ENCODE peak calls at places on chromosomes 16 and 17, in nine cellular contexts. X is AG04450, Z is T-helper 17 cell, O is cardiac fibroblast, U is ureter, F is astrocyte of the spinal cord, W is uterus, K is KG1, P is type B pancreatic cell. S is an unnamed sample.

GRCh38 chr17:52827526-52827925 is 669.0 kb upstream of the CA10 start:
- DNase-seq in X (no peak), Z (no peak), O (no peak), U (no peak), F (no peak), W (no peak), K (no peak), P (no peak), S (no peak)

GRCh38 chr17:74432484-74433391 is 850 bp downstream of the GPRC5C start:
- DNase-seq in X (no peak), Z (no peak), O (no peak), U (no peak), F (no peak), W (no peak), K (no peak), P (no peak), S (no peak)

GRCh38 chr16:26510924-26511323 is 555.8 kb upstream of the C16orf82 start:
- DNase-seq in X (no peak), Z (no peak), O (no peak), U (no peak), F (no peak), W (no peak), K (no peak), P (no peak), S (no peak)

GRCh38 chr17:7780736-7781135 is 53.3 kb upstream of the KDM6B start:
- DNase-seq in X (no peak), Z (no peak), O (no peak), U (no peak), F (no peak), W (no peak), K (no peak), P (no peak), S (no peak)

GRCh38 chr17:36934759-36935630 is 2.3 kb upstream of the LHX1 start:
- DNase-seq in X (no peak), Z (no peak), O (no peak), U (no peak), F (no peak), W (no peak), K (no peak), P (no peak), S (no peak)

GRCh38 chr17:21041753-21042433 is 918 bp downstream of the USP22 start:
- DNase-seq in X (no peak), Z (peak; percentile 60), O (peak; percentile 91), U (peak; percentile 89), F (peak; percentile 79), W (peak; percentile 83), K (no peak), P (peak; percentile 79), S (peak; percentile 47)

GRCh38 chr16:77833906-77834599 is 45.7 kb downstream of the VAT1L start:
- DNase-seq in X (peak; percentile 54), Z (no peak), O (peak; percentile 85), U (no peak), F (peak; percentile 83), W (no peak), K (no peak), P (no peak), S (no peak)

GRCh38 chr16:83653785-83654184 is 154.0 kb upstream of the HSBP1 start:
- DNase-seq in X (no peak), Z (no peak), O (peak; percentile 28), U (no peak), F (peak; percentile 28), W (no peak), K (no peak), P (no peak), S (no peak)

GRCh38 chr17:37117743-37118142 is 169.0 kb downstream of the AATF start:
- DNase-seq in X (no peak), Z (no peak), O (no peak), U (no peak), F (no peak), W (no peak), K (no peak), P (no peak), S (no peak)

GRCh38 chr17:1019451-1019850 is 22.5 kb downstream of the TIMM22 start:
- DNase-seq in X (no peak), Z (no peak), O (peak; percentile 23), U (no peak), F (no peak), W (no peak), K (no peak), P (no peak), S (no peak)

GRCh38 chr17:57379237-57380054 is 123.1 kb downstream of the MSI2 start:
- DNase-seq in X (no peak), Z (no peak), O (peak; percentile 77), U (no peak), F (peak; percentile 27), W (no peak), K (no peak), P (no peak), S (no peak)

GRCh38 chr17:74374786-74375185 is 7.5 kb downstream of the GPR142 start:
- DNase-seq in X (no peak), Z (no peak), O (no peak), U (no peak), F (no peak), W (no peak), K (no peak), P (no peak), S (no peak)

GRCh38 chr16:414395-415169 is 10.9 kb upstream of the RAB11FIP3 start:
- DNase-seq in X (no peak), Z (no peak), O (no peak), U (no peak), F (no peak), W (no peak), K (no peak), P (no peak), S (no peak)

GRCh38 chr17:48056879-48057278 is 8.7 kb downstream of the NFE2L1 start:
- DNase-seq in X (no peak), Z (no peak), O (no peak), U (no peak), F (no peak), W (no peak), K (no peak), P (no peak), S (no peak)

GRCh38 chr17:559699-560378 is 154.8 kb downstream of the VPS53 start:
- DNase-seq in X (peak; percentile 32), Z (no peak), O (peak; percentile 88), U (no peak), F (peak; percentile 85), W (no peak), K (no peak), P (no peak), S (no peak)

GRCh38 chr16:19210968-19211367 is 42.9 kb downstream of the SYT17 start:
- DNase-seq in X (no peak), Z (no peak), O (no peak), U (no peak), F (no peak), W (no peak), K (no peak), P (no peak), S (peak; percentile 47)

GRCh38 chr16:16075463-16076399 is 126.3 kb downstream of the ABCC1 start:
- DNase-seq in X (no peak), Z (no peak), O (peak; percentile 19), U (peak; percentile 54), F (no peak), W (no peak), K (peak; percentile 72), P (no peak), S (no peak)

GRCh38 chr16:77849640-77850258 is 61.4 kb downstream of the VAT1L start:
- DNase-seq in X (no peak), Z (no peak), O (no peak), U (no peak), F (no peak), W (no peak), K (no peak), P (no peak), S (no peak)

GRCh38 chr17:47966079-47966519 is 4.8 kb upstream of the CDK5RAP3 start:
- DNase-seq in X (no peak), Z (no peak), O (peak; percentile 35), U (no peak), F (no peak), W (peak; percentile 56), K (no peak), P (no peak), S (no peak)

GRCh38 chr16:55622930-55623561 is 32.7 kb upstream of the SLC6A2 start:
- DNase-seq in X (no peak), Z (no peak), O (no peak), U (no peak), F (peak; percentile 5), W (no peak), K (no peak), P (no peak), S (no peak)

GRCh38 chr16:66070140-66070887 is 296.2 kb upstream of the CDH5 start:
- DNase-seq in X (peak; percentile 82), Z (no peak), O (peak; percentile 97), U (peak; percentile 85), F (peak; percentile 33), W (peak; percentile 71), K (no peak), P (no peak), S (no peak)

GRCh38 chr16:11536104-11536866 is 50.4 kb downstream of the LITAF start:
- DNase-seq in X (no peak), Z (no peak), O (no peak), U (no peak), F (no peak), W (no peak), K (no peak), P (no peak), S (no peak)

GRCh38 chr16:75340715-75341500 is 89.5 kb upstream of the BCAR1 start:
- DNase-seq in X (no peak), Z (no peak), O (peak; percentile 51), U (no peak), F (peak; percentile 63), W (no peak), K (no peak), P (no peak), S (no peak)

GRCh38 chr17:75587718-75588545 is at the start of gene MYO15B:
- DNase-seq in X (no peak), Z (peak; percentile 38), O (peak; percentile 12), U (no peak), F (peak; percentile 3), W (peak; percentile 75), K (peak; percentile 59), P (no peak), S (peak; percentile 80)

GRCh38 chr17:61926831-61927210 is 961 bp downstream of the INTS2 start:
- DNase-seq in X (peak; percentile 7), Z (no peak), O (peak; percentile 10), U (no peak), F (peak; percentile 29), W (no peak), K (no peak), P (no peak), S (no peak)

GRCh38 chr17:3003401-3004149 is 59.8 kb downstream of the OR1D5 start:
- DNase-seq in X (no peak), Z (no peak), O (no peak), U (no peak), F (no peak), W (peak; percentile 30), K (no peak), P (no peak), S (peak; percentile 55)

GRCh38 chr16:71658771-71659170 is 32.8 kb downstream of the MARVELD3 start:
- DNase-seq in X (no peak), Z (no peak), O (no peak), U (no peak), F (no peak), W (no peak), K (no peak), P (no peak), S (no peak)

GRCh38 chr16:64830653-64831052 is 291.2 kb downstream of the CDH11 start:
- DNase-seq in X (peak; percentile 54), Z (no peak), O (peak; percentile 0), U (no peak), F (peak; percentile 38), W (no peak), K (no peak), P (no peak), S (no peak)

GRCh38 chr17:38658741-38659345 is 15.9 kb downstream of the EPOP start:
- DNase-seq in X (no peak), Z (no peak), O (no peak), U (no peak), F (no peak), W (no peak), K (no peak), P (no peak), S (no peak)